ENCODE peak calls at places on chromosomes 6 and 20, in eight cellular contexts. F is IMR-90, U is Panc1, H is lung, V is endodermal cell, I is Karpas-422, M is heart right ventricle, K is H1. X is an unnamed sample.

GRCh38 chr20:63409834-63410435 is 48.8 kb upstream of the CHRNA4 start:
- DNase-seq in F (no peak), M (no peak), U (no peak), K (no peak), I (no peak), V (peak; percentile 81), H (no peak), X (no peak)

GRCh38 chr20:43765933-43766332 is 39.1 kb upstream of the GTSF1L start:
- DNase-seq in F (no peak), M (no peak), U (no peak), H (no peak), K (no peak), V (no peak), I (no peak), X (no peak)

GRCh38 chr6:46032112-46032998 is 16.7 kb upstream of the CLIC5 start:
- DNase-seq in F (no peak), M (no peak), H (no peak), I (no peak), K (no peak), U (no peak), V (no peak), X (no peak)

GRCh38 chr6:148893073-148893472 is 146.2 kb downstream of the UST start:
- DNase-seq in K (no peak), F (no peak), U (no peak), V (no peak), M (no peak), H (no peak), I (no peak), X (no peak)

GRCh38 chr6:15421945-15422733 is 176.3 kb downstream of the JARID2 start:
- DNase-seq in K (no peak), F (no peak), I (no peak), V (no peak), M (no peak), U (no peak), H (no peak), X (peak; percentile 19)

GRCh38 chr6:102204336-102204735 is 810.8 kb downstream of the GRIK2 start:
- DNase-seq in U (no peak), F (no peak), K (no peak), I (no peak), H (no peak), M (no peak), V (no peak), X (no peak)

GRCh38 chr6:85747654-85748053 is 105.0 kb upstream of the SYNCRIP start:
- DNase-seq in M (no peak), I (no peak), V (no peak), U (no peak), H (no peak), F (peak; percentile 84), K (no peak), X (no peak)

GRCh38 chr6:72425003-72425681 is 196.7 kb upstream of the KCNQ5 start:
- DNase-seq in V (no peak), H (no peak), I (no peak), U (no peak), F (peak; percentile 93), M (no peak), K (no peak), X (no peak)

GRCh38 chr6:88870728-88871330 is 92.6 kb downstream of the RNGTT start:
- DNase-seq in M (peak; percentile 34), V (no peak), F (peak; percentile 74), H (no peak), K (no peak), U (no peak), I (peak; percentile 88), X (no peak)

GRCh38 chr6:99521557-99522286 is 6.5 kb upstream of the USP45 start:
- DNase-seq in H (peak; percentile 35), U (no peak), F (peak; percentile 75), M (no peak), I (peak; percentile 73), K (no peak), V (peak; percentile 75), X (no peak)

GRCh38 chr6:109260126-109260525 is 122.1 kb downstream of the CD164 start:
- DNase-seq in M (no peak), H (no peak), F (peak; percentile 61), K (no peak), V (no peak), U (no peak), I (no peak), X (no peak)

GRCh38 chr20:45836841-45837240 is 3.2 kb downstream of the SNX21 start:
- DNase-seq in H (no peak), K (no peak), V (no peak), I (no peak), F (no peak), U (no peak), M (no peak), X (no peak)

GRCh38 chr6:150143521-150144293 is 863 bp downstream of the PPP1R14C start:
- DNase-seq in I (no peak), V (peak; percentile 42), H (no peak), U (no peak), M (peak; percentile 6), K (peak; percentile 59), F (no peak), X (no peak)

GRCh38 chr6:90286884-90287488 is 9.7 kb downstream of the BACH2 start:
- DNase-seq in K (peak; percentile 87), F (peak; percentile 20), V (peak; percentile 97), I (peak; percentile 86), M (no peak), U (no peak), H (no peak), X (no peak)

GRCh38 chr20:62733891-62734290 is 25.3 kb downstream of the NTSR1 start:
- DNase-seq in K (no peak), I (no peak), M (no peak), U (no peak), F (no peak), V (no peak), H (no peak), X (no peak)

GRCh38 chr6:163943647-163944395 is 529.3 kb downstream of the QKI start:
- DNase-seq in K (peak; percentile 68), F (peak; percentile 35), U (no peak), M (peak; percentile 58), H (no peak), I (no peak), V (peak; percentile 84), X (peak; percentile 63)

GRCh38 chr6:37137881-37138568 is 31.9 kb upstream of the PIM1 start:
- DNase-seq in F (peak; percentile 83), U (no peak), K (peak; percentile 60), V (peak; percentile 95), M (no peak), I (no peak), H (no peak), X (no peak)

GRCh38 chr20:59351148-59352040 is 51.0 kb downstream of the EDN3 start:
- DNase-seq in U (peak; percentile 33), F (no peak), H (no peak), I (no peak), K (no peak), M (no peak), V (no peak), X (no peak)

GRCh38 chr20:63074182-63074581 is 67.4 kb upstream of the BHLHE23 start:
- DNase-seq in K (no peak), U (no peak), I (no peak), V (no peak), M (no peak), H (no peak), F (no peak), X (no peak)

DNA sequence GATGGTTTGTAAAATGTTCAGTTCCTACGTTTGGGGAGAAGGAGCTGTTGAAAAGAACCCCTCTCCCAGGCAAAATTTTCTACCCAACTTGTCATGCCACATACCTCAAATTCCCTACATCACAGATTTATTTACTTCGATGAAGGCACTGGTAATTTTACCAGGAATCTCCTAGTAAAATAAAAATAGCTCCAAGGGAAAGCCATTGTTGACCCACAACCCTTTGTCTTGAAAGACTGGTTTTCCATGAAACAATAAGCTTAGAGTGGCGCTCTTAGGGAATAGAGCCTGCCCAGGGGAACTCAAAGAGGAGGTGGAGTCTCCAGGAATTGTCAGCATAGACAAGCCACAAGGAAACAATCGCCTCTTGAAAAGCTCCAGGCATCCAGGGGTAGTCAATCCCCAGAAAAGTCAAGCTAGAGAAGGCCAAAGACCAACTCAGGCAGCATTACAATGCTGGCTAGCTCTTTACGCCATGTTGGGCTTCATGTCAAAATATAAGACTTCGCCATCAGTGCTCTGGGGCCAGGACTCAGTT is 99.2 kb upstream of the RREB1 start:
- DNase-seq in H (no peak), U (no peak), V (peak; percentile 48), I (no peak), F (no peak), K (no peak), M (no peak), X (no peak)
- H3K27ac ChIP-seq in H (no peak overlapping the region), U (no peak overlapping the region), V (no peak overlapping the region), I (no peak overlapping the region), F (no peak overlapping the region), K (no peak overlapping the region), M (peak overlapping the region; percentile 30), X (no peak overlapping the region)

GRCh38 chr6:32397252-32397920 is 9.6 kb downstream of the BTNL2 start:
- DNase-seq in U (no peak), I (peak; percentile 90), F (no peak), H (no peak), K (no peak), M (no peak), V (no peak), X (no peak)

GRCh38 chr6:32387946-32388345 is 16.2 kb upstream of the TSBP1 start:
- DNase-seq in V (no peak), M (no peak), H (no peak), F (no peak), U (no peak), I (no peak), K (no peak), X (no peak)

GRCh38 chr6:32396028-32396427 is 11.0 kb downstream of the BTNL2 start:
- DNase-seq in U (no peak), K (no peak), M (no peak), H (no peak), F (no peak), V (no peak), I (no peak), X (no peak)

GRCh38 chr6:32393660-32394420 is 13.1 kb downstream of the BTNL2 start:
- DNase-seq in F (no peak), I (no peak), H (no peak), M (peak; percentile 59), U (no peak), K (no peak), V (no peak), X (no peak)
- H3K27ac ChIP-seq in F (no peak overlapping the region), I (no peak overlapping the region), H (peak overlapping the region; percentile 17), M (peak overlapping the region; percentile 87), U (no peak overlapping the region), K (no peak overlapping the region), V (no peak overlapping the region), X (no peak overlapping the region)

DNA sequence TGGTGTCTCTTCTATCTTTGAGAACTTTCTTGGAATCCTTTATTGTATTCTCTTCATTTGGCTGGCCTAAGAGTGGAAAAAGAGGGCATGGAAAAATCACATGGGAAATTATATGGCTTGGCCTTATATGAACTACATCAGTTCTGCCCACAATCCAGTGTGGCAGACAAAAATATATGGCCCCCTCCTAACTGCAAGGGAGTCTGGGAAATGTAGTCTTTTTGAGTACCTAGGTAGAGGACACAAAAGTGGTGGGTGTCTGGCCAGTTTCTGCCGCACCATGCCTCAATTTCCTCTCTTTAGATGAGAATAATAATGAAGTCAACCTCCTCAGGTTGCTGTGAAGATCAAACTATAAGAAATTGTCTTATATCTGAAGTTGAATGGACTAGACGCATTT is 109.3 kb downstream of the SCP2D1 start:
- DNase-seq in H (no peak), V (no peak), K (no peak), I (peak; percentile 44), M (no peak), F (no peak), U (no peak), X (no peak)
- H3K27ac ChIP-seq in H (no peak overlapping the region), V (no peak overlapping the region), K (no peak overlapping the region), I (no peak overlapping the region), M (no peak overlapping the region), F (no peak overlapping the region), U (no peak overlapping the region), X (no peak overlapping the region)

GRCh38 chr20:4573564-4574355 is 147.9 kb upstream of the PRND start:
- DNase-seq in I (no peak), U (peak; percentile 82), V (no peak), H (no peak), F (peak; percentile 96), M (no peak), K (no peak), X (no peak)
- H3K27ac ChIP-seq in I (no peak overlapping the region), U (peak overlapping the region; percentile 26), V (no peak overlapping the region), H (no peak overlapping the region), F (peak overlapping the region; percentile 98), M (no peak overlapping the region), K (no peak overlapping the region), X (no peak overlapping the region)